ENCODE peak calls at places on chromosomes 1 and 21, in six cellular contexts. Y is IMR-90, P is right lobe of liver, T is A549, I is uterus, U is spleen. W is an unnamed sample.

GRCh38 chr1:183223467-183223866 is 37.4 kb downstream of the LAMC2 start:
- DNase-seq in I (no peak), P (no peak), T (no peak), U (no peak), Y (peak), W (no peak)

GRCh38 chr1:225710804-225711203 is 57.9 kb upstream of the ENAH start:
- DNase-seq in T (peak), Y (peak), U (no peak), P (no peak), I (peak), W (no peak)

GRCh38 chr1:62245201-62245600 is 50.6 kb downstream of the L1TD1 start:
- DNase-seq in U (no peak), P (no peak), Y (no peak), T (no peak), I (no peak), W (no peak)

GRCh38 chr1:55262822-55263221 is 47.7 kb upstream of the USP24 start:
- DNase-seq in Y (peak), T (no peak), I (no peak), U (no peak), P (no peak), W (no peak)

GRCh38 chr1:209742409-209743144 is 13.3 kb upstream of the TRAF3IP3 start:
- DNase-seq in U (no peak), Y (peak), I (no peak), T (no peak), P (no peak), W (no peak)

GRCh38 chr1:183330335-183330734 is 87.8 kb downstream of the NMNAT2 start:
- DNase-seq in U (no peak), I (no peak), T (no peak), P (no peak), Y (no peak), W (no peak)

GRCh38 chr1:180672505-180672904 is 40.7 kb downstream of the XPR1 start:
- DNase-seq in I (no peak), U (no peak), P (no peak), Y (no peak), T (no peak), W (no peak)

GRCh38 chr21:31908106-31909031 is 35.5 kb downstream of the HUNK start:
- DNase-seq in I (peak), U (no peak), Y (peak), T (no peak), P (no peak), W (peak)

GRCh38 chr1:212941452-212941851 is 8.9 kb upstream of the VASH2 start:
- DNase-seq in Y (no peak), I (no peak), T (no peak), P (no peak), U (no peak), W (no peak)

GRCh38 chr1:53271446-53272090 is 33.2 kb upstream of the MAGOH start:
- DNase-seq in Y (no peak), I (no peak), U (peak), T (no peak), P (no peak), W (no peak)

GRCh38 chr1:41455479-41456271 is 28.8 kb downstream of the EDN2 start:
- DNase-seq in U (no peak), T (no peak), P (no peak), I (no peak), Y (peak), W (no peak)

GRCh38 chr21:41932576-41933258 is 21.1 kb downstream of the C2CD2 start:
- DNase-seq in P (peak), I (peak), Y (peak), T (no peak), U (peak), W (no peak)

GRCh38 chr1:60672435-60672834 is 409.9 kb upstream of the NFIA start:
- DNase-seq in P (no peak), T (no peak), U (no peak), I (no peak), Y (no peak), W (no peak)
- TF ChIP-seq POLR2A in P (no peak), T (no peak), U (no peak), I (no peak), Y (no peak), W (no peak)

GRCh38 chr1:6361124-6361775 is 32.3 kb downstream of the ACOT7 start:
- DNase-seq in T (no peak), P (no peak), Y (no peak), U (no peak), I (no peak), W (no peak)

GRCh38 chr1:6360517-6360916 is 33.0 kb downstream of the ACOT7 start:
- DNase-seq in U (no peak), Y (no peak), I (no peak), T (no peak), P (no peak), W (no peak)

GRCh38 chr1:6358144-6358624 is 35.4 kb downstream of the ACOT7 start:
- DNase-seq in P (no peak), I (no peak), T (no peak), Y (no peak), U (no peak), W (no peak)

GRCh38 chr1:6358757-6359567 is 34.6 kb downstream of the ACOT7 start:
- DNase-seq in U (peak), I (no peak), Y (peak), P (no peak), T (no peak), W (peak)

GRCh38 chr1:6359568-6360496 is 33.7 kb downstream of the ACOT7 start:
- DNase-seq in I (peak), U (peak), P (peak), Y (peak), T (no peak), W (peak)
- H3K4me3 ChIP-seq in I (no peak), U (no peak), P (no peak), Y (no peak), T (no peak), W (no peak)

GRCh38 chr1:202310746-202311145 is 31.0 kb downstream of the UBE2T start:
- DNase-seq in I (no peak), Y (no peak), T (no peak), P (no peak), U (no peak), W (no peak)
- TF ChIP-seq POLR2A in I (no peak), Y (no peak), T (no peak), P (no peak), U (no peak), W (no peak)

GRCh38 chr21:18244721-18245486 is at the start of gene CHODL:
- DNase-seq in U (no peak), Y (no peak), I (no peak), T (no peak), P (no peak), W (no peak)
- H3K4me3 ChIP-seq in U (peak), Y (no peak), I (no peak), T (no peak), P (no peak), W (no peak)